ENCODE peak calls at places on chromosomes 1 and 21, in nine cellular contexts. E is PC-3, G is fibroblast of villous mesenchyme, N is endodermal cell, A is heart left ventricle, T is fibroblast of lung, D is sigmoid colon, B is mammary epithelial cell, X is foreskin fibroblast. H is an unnamed sample.

GRCh38 chr1:53123462-53124129 is 18.8 kb downstream of the SLC1A7 start:
- DNase-seq in A (peak), B (no peak), G (peak), N (no peak), D (peak), E (no peak), X (peak), T (peak), H (no peak)

GRCh38 chr1:183915634-183916510 is 111.0 kb downstream of the RGL1 start:
- DNase-seq in T (peak), E (peak), D (peak), N (peak), G (peak), X (peak), B (peak), A (no peak), H (peak)

GRCh38 chr1:234861761-234862160 is 251.8 kb upstream of the IRF2BP2 start:
- DNase-seq in N (no peak), T (no peak), D (no peak), E (peak), X (no peak), G (no peak), B (no peak), A (no peak), H (no peak)

GRCh38 chr21:41812679-41813078 is 45.8 kb upstream of the RIPK4 start:
- DNase-seq in B (no peak), E (no peak), T (no peak), X (no peak), N (no peak), D (no peak), A (peak), G (no peak), H (no peak)

GRCh38 chr1:37940299-37940947 is 6.4 kb downstream of the INPP5B start:
- DNase-seq in E (no peak), D (no peak), T (no peak), A (no peak), N (no peak), X (no peak), G (no peak), B (no peak), H (no peak)

GRCh38 chr1:15848143-15848928 is 829 bp downstream of the SPEN start:
- DNase-seq in X (no peak), E (no peak), G (peak), B (peak), T (no peak), D (peak), N (peak), A (peak), H (no peak)

GRCh38 chr1:234709473-234710279 is 99.7 kb upstream of the IRF2BP2 start:
- DNase-seq in X (no peak), E (no peak), G (no peak), B (no peak), N (no peak), D (peak), A (peak), T (no peak), H (no peak)

GRCh38 chr21:37181059-37181458 is 86.1 kb downstream of the VPS26C start:
- DNase-seq in G (no peak), A (no peak), B (no peak), N (no peak), X (no peak), E (no peak), D (no peak), T (no peak), H (no peak)

GRCh38 chr1:25804244-25804963 is 4.4 kb downstream of the SELENON start:
- DNase-seq in X (no peak), G (no peak), N (no peak), A (peak), B (no peak), T (no peak), D (no peak), E (no peak), H (no peak)

GRCh38 chr1:207959141-207959825 is 48.4 kb upstream of the CD34 start:
- DNase-seq in T (peak), X (peak), D (peak), B (peak), A (peak), N (peak), E (no peak), G (peak), H (no peak)
- H3K4me3 ChIP-seq in T (peak), X (peak), D (peak), B (peak), A (peak), N (peak), E (no peak), G (peak), H (peak)

DNA sequence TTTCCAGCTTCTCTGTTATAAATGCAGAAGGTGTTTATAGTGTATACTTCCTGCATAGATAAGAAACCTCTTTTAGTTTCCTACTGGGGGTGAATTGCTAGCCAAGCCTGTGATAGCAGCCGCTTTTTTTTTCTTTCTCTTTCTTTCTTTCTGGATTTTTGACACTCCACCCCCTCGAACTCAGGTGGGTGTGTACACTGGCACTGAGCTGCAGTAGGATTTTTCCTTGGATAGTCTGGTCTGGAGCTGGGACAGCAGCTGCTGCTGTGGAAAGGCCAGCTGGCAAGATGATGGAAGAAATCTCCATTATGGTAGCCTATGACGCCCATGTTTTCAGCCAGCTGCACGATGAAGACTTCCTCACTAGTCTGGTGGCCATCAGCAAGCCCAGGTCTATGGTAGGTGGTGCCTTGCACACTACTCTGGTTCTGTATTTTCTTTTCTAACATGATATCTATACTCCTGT is 122.5 kb upstream of the CACYBP start:
- DNase-seq in A (no peak), T (no peak), B (no peak), N (peak), D (no peak), E (no peak), X (no peak), G (no peak), H (no peak)
- H3K4me3 ChIP-seq in A (no peak), T (no peak), B (no peak), N (no peak), D (no peak), E (no peak), X (no peak), G (no peak), H (no peak)

DNA sequence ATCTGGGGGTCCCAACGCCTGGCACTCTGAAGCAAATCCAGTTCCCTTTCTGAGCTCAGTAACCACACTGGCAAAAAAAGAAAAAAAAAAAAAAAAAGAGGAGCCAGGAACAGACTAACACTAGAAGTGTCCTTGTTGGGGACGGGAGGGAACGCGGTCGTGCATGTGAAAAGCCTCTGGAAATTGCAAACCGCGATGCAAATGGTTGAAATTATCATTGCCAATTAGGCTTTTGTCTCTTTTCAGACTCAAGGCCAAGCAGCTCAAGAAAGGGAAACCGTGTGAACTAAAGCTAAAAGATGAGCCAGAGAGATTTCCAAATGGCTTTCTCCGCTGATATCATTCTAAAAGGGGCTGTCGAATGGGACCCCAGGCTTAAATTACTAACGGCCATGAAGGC is 13.5 kb downstream of the TRABD2B start:
- DNase-seq in D (no peak), A (no peak), N (no peak), B (no peak), E (no peak), G (no peak), T (no peak), X (no peak), H (no peak)
- H3K4me3 ChIP-seq in D (no peak), A (no peak), N (peak), B (no peak), E (no peak), G (no peak), T (no peak), X (no peak), H (no peak)

GRCh38 chr1:34827341-34827941 is 32.1 kb downstream of the SMIM12 start:
- DNase-seq in B (no peak), D (no peak), N (no peak), T (no peak), X (no peak), G (no peak), E (no peak), A (no peak), H (no peak)

GRCh38 chr1:34824817-34825454 is 32.1 kb downstream of the GJA4 start:
- DNase-seq in T (no peak), N (peak), B (no peak), D (no peak), X (no peak), A (no peak), E (no peak), G (no peak), H (no peak)

GRCh38 chr1:34828611-34829010 is 30.9 kb downstream of the SMIM12 start:
- DNase-seq in B (no peak), G (no peak), T (no peak), X (no peak), D (no peak), A (no peak), N (peak), E (no peak), H (no peak)

GRCh38 chr1:34822202-34822601 is 29.4 kb downstream of the GJA4 start:
- DNase-seq in D (no peak), E (no peak), N (no peak), G (no peak), X (no peak), B (no peak), A (no peak), T (no peak), H (no peak)

GRCh38 chr1:34825455-34826081 is 32.8 kb downstream of the GJA4 start:
- DNase-seq in A (no peak), B (no peak), X (no peak), T (no peak), D (no peak), E (no peak), G (no peak), N (no peak), H (no peak)
- H3K4me3 ChIP-seq in A (no peak), B (no peak), X (no peak), T (no peak), D (no peak), E (no peak), G (no peak), N (no peak), H (no peak)

DNA sequence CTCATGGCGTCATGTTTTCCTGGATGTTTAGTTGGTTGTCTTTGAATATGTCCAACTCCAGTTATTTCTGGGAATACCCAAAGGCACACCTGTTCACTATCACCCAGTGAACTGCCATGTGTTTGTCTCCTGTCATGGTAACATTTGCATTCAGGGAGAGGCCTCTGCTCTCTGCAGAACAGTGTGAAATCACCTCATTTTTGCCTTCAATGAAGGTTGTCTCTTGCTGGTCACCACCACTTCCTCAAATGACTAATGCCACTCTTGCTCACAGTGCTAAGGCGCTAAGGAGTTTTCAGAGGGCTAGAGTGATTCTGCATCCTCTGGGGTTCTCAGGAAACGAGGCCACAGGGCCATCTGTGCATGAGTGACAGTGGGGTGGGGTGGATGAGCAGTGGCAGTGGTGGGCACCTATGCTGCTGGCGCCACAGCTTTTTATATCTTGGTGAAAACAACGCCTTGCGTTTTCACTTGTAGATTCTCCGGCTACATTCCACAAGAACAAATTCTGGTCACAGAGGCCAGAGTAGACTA is 60.0 kb upstream of the ATP5PO start:
- DNase-seq in E (peak), B (peak), T (no peak), A (no peak), N (no peak), D (no peak), G (no peak), X (no peak), H (no peak)
- H3K4me3 ChIP-seq in E (peak), B (no peak), T (no peak), A (peak), N (no peak), D (no peak), G (no peak), X (no peak), H (no peak)

GRCh38 chr1:181128592-181129497 is 40.3 kb downstream of the IER5 start:
- DNase-seq in X (no peak), N (peak), T (no peak), B (no peak), A (no peak), D (no peak), G (no peak), E (no peak), H (no peak)
- H3K4me3 ChIP-seq in X (no peak), N (no peak), T (no peak), B (no peak), A (no peak), D (no peak), G (no peak), E (no peak), H (no peak)